ENCODE peak calls at places on chromosomes 2 and 18, in four cellular contexts. E is pancreas; I is CD8-positive, alpha-beta T cell; W is right lobe of liver. U is an unnamed sample.
A peak's percentile ranks its signal among the peaks of the same experiment; 100 is the strongest.

GRCh38 chr18:80249217-80250093 is 2.1 kb upstream of the PARD6G start:
- DNase-seq in E (peak; percentile 2), I (peak; percentile 9), W (no peak), U (no peak)

GRCh38 chr2:2422621-2423020 is 91.5 kb upstream of the MYT1L start:
- DNase-seq in E (no peak), I (no peak), W (no peak), U (no peak)

GRCh38 chr2:9703701-9704221 is 73.0 kb upstream of the YWHAQ start:
- DNase-seq in E (no peak), I (no peak), W (no peak), U (no peak)

GRCh38 chr2:182784777-182785176 is 68.7 kb downstream of the DNAJC10 start:
- DNase-seq in E (no peak), I (no peak), W (no peak), U (no peak)

GRCh38 chr2:224638338-224638823 is 53.2 kb upstream of the CUL3 start:
- DNase-seq in E (no peak), I (no peak), W (no peak), U (no peak)

GRCh38 chr2:3626118-3626816 is 31.4 kb downstream of the COLEC11 start:
- DNase-seq in E (no peak), I (peak; percentile 9), W (no peak), U (no peak)

GRCh38 chr2:238415036-238415764 is 11.5 kb upstream of the ASB1 start:
- DNase-seq in E (no peak), I (no peak), W (no peak), U (no peak)

GRCh38 chr18:69400976-69401474 is 337 bp downstream of the DOK6 start:
- DNase-seq in E (no peak), I (no peak), W (peak; percentile 47), U (peak; percentile 49)

GRCh38 chr2:10405441-10405840 is 42.7 kb downstream of the ODC1 start:
- DNase-seq in E (peak; percentile 91), I (no peak), W (no peak), U (peak; percentile 90)

GRCh38 chr2:152421521-152422367 is 86.8 kb downstream of the FMNL2 start:
- DNase-seq in E (peak; percentile 74), I (no peak), W (no peak), U (no peak)

GRCh38 chr2:26848336-26849055 is 564 bp downstream of the DPYSL5 start:
- DNase-seq in E (peak; percentile 15), I (peak; percentile 53), W (no peak), U (no peak)

GRCh38 chr2:160419776-160420521 is 73.7 kb downstream of the RBMS1 start:
- DNase-seq in E (no peak), I (no peak), W (no peak), U (no peak)

GRCh38 chr2:32627441-32627900 is 379 bp upstream of the TTC27 start:
- DNase-seq in E (peak; percentile 52), I (no peak), W (no peak), U (peak; percentile 67)

GRCh38 chr2:239077260-239077659 is 229.4 kb downstream of the TWIST2 start:
- DNase-seq in E (no peak), I (no peak), W (no peak), U (no peak)

GRCh38 chr2:27907547-27907946 is 17.0 kb downstream of the BABAM2 start:
- DNase-seq in E (no peak), I (no peak), W (no peak), U (no peak)

GRCh38 chr2:196263181-196263747 is 91.9 kb upstream of the STK17B start:
- DNase-seq in E (no peak), I (peak; percentile 58), W (no peak), U (no peak)

GRCh38 chr2:65835975-65836549 is 403.7 kb upstream of the SPRED2 start:
- DNase-seq in E (no peak), I (no peak), W (no peak), U (no peak)

GRCh38 chr2:190406805-190407204 is 1.4 kb upstream of the MFSD6 start:
- DNase-seq in E (no peak), I (no peak), W (no peak), U (no peak)

GRCh38 chr2:10712186-10712809 is 9.1 kb upstream of the ATP6V1C2 start:
- DNase-seq in E (no peak), I (no peak), W (no peak), U (peak; percentile 34)

GRCh38 chr2:195532628-195533271 is 124.3 kb upstream of the SLC39A10 start:
- DNase-seq in E (no peak), I (no peak), W (no peak), U (no peak)

GRCh38 chr2:173175222-173175621 is 99.6 kb downstream of the MAP3K20 start:
- DNase-seq in E (no peak), I (no peak), W (no peak), U (no peak)

GRCh38 chr2:197191948-197192338 is 118.6 kb downstream of the ANKRD44 start:
- DNase-seq in E (no peak), I (no peak), W (no peak), U (no peak)

GRCh38 chr2:196925768-196926561 is 542 bp downstream of the PGAP1 start:
- DNase-seq in E (peak; percentile 19), I (no peak), W (peak; percentile 55), U (peak; percentile 75)

GRCh38 chr18:54787616-54788015 is 40.7 kb upstream of the RAB27B start:
- DNase-seq in E (no peak), I (no peak), W (no peak), U (no peak)

GRCh38 chr18:80171190-80171872 is 62.3 kb downstream of the ADNP2 start:
- DNase-seq in E (peak; percentile 35), I (peak; percentile 72), W (peak; percentile 62), U (peak; percentile 73)

GRCh38 chr2:102251042-102251848 is 60.1 kb upstream of the IL1RL1 start:
- DNase-seq in E (peak; percentile 46), I (peak; percentile 73), W (peak; percentile 77), U (peak; percentile 76)

GRCh38 chr2:134193774-134194173 is 60.1 kb upstream of the MGAT5 start:
- DNase-seq in E (no peak), I (no peak), W (no peak), U (no peak)

GRCh38 chr2:2719015-2719414 is 387.9 kb upstream of the MYT1L start:
- DNase-seq in E (no peak), I (no peak), W (no peak), U (no peak)

GRCh38 chr2:169452080-169452479 is 27.2 kb upstream of the BBS5 start:
- DNase-seq in E (no peak), I (no peak), W (no peak), U (no peak)

GRCh38 chr2:129902731-129903585 is 76.5 kb upstream of the RAB6C start:
- DNase-seq in E (no peak), I (peak; percentile 44), W (no peak), U (peak; percentile 53)

GRCh38 chr18:61337527-61337926 is 4.3 kb downstream of the CDH20 start:
- DNase-seq in E (no peak), I (no peak), W (no peak), U (no peak)

GRCh38 chr18:72672364-72673151 is 128.4 kb upstream of the CBLN2 start:
- DNase-seq in E (peak; percentile 16), I (no peak), W (no peak), U (no peak)

GRCh38 chr2:47174731-47175361 is 19.7 kb upstream of the STPG4 start:
- DNase-seq in E (peak; percentile 56), I (no peak), W (peak; percentile 57), U (peak; percentile 57)

GRCh38 chr18:8965398-8965797 is 137.1 kb upstream of the NDUFV2 start:
- DNase-seq in E (no peak), I (peak; percentile 43), W (no peak), U (no peak)
- H3K27ac ChIP-seq in E (no peak overlapping the region), I (no peak overlapping the region), W (no peak overlapping the region), U (no peak overlapping the region)

GRCh38 chr2:218991674-218992168 is 1.5 kb downstream of the CRYBA2 start:
- DNase-seq in E (no peak), I (no peak), W (no peak), U (no peak)
- H3K27me3 ChIP-seq in E (no peaks in the 10 kb centered on the region), I (peaks cover 58% of the 10 kb centered on the region), W (peaks cover 10% of the 10 kb centered on the region), U (no peaks in the 10 kb centered on the region)

GRCh38 chr2:43082111-43082877 is 144.1 kb downstream of the ZFP36L2 start:
- DNase-seq in E (no peak), I (no peak), W (no peak), U (no peak)
- H3K27ac ChIP-seq in E (peak overlapping the region; percentile 30), I (no peak overlapping the region), W (peak overlapping the region; percentile 43), U (no peak overlapping the region)

DNA sequence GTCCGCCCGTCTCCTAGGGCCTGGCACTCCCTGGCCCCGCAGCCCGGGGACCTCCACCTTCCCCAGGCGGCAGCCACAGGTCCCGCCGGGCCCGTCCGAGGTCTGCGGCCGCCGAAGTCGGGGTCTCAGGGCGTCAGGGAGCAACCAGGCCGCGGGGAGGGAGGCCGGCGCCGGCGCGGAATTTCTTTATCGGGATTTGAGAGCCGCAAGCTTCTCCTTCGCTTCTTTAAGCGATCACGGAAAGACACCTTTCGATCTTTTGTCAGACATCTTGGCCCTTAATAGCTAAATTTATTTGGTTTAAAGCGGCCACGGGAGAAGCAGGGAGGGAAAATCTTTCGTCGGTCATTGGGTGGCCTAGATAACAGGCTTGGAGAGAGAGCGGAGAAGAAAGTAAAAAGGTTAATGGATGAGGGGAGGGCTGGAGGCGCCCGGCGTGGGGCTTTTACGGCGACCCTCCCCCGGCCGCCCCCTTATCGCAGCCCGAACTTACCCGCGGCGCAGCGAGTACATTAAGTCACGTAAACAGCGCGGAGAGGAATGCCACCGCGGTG is 4.3 kb upstream of the GATA6 start:
- DNase-seq in E (no peak), I (no peak), W (no peak), U (no peak)
- H3K27me3 ChIP-seq in E (no peaks in the 10 kb centered on the region), I (peaks cover 49% of the 10 kb centered on the region), W (no peaks in the 10 kb centered on the region), U (no peaks in the 10 kb centered on the region)

DNA sequence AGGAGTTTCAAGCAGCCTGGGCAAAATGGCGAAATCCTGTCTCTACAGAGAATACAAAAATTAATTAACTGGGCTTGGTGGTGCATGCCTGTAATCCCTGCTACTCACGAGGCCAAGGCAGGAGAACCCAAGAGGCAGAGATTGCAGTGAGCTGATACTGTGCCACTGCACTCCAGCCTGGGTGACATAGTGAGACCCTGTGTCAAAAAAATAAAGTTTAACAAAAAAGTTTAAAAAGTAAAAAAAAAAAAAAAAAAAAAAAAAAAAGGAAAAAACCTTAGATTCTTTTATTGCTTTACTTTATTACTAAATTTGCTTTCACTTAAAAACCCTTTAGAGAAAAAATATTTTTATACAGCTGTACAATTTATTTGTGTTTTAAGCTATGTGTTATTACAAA is 10.7 kb downstream of the CREB1 start:
- DNase-seq in E (no peak), I (no peak), W (no peak), U (no peak)
- H3K27ac ChIP-seq in E (no peak overlapping the region), I (no peak overlapping the region), W (no peak overlapping the region), U (no peak overlapping the region)

U was measured in aorta.